ENCODE peak calls at places on chromosome 9, in nine cellular contexts. F is kidney, J is Calu3, C is IMR-90, A is tibial artery, E is MM.1S, O is foreskin fibroblast, D is GM20000, X is lower lobe of right lung. W is an unnamed sample.

GRCh38 chr9:121773954-121774714 is 122.7 kb downstream of the DAB2IP start:
- DNase-seq in F (peak; percentile 56), J (no peak), C (no peak), A (peak; percentile 16), E (no peak), O (no peak), D (no peak), X (peak; percentile 39), W (peak; percentile 79)

GRCh38 chr9:10268500-10269485 is 344.0 kb downstream of the PTPRD start:
- DNase-seq in F (no peak), J (peak; percentile 28), C (peak; percentile 12), A (no peak), E (peak; percentile 37), O (no peak), D (peak; percentile 5), X (no peak), W (no peak)

GRCh38 chr9:127448112-127448805 is 2.9 kb downstream of the RPL12 start:
- DNase-seq in F (peak; percentile 8), J (no peak), C (no peak), A (no peak), E (no peak), O (no peak), D (no peak), X (no peak), W (no peak)

GRCh38 chr9:138069731-138070456 is 192.3 kb downstream of the CACNA1B start:
- DNase-seq in F (peak; percentile 41), J (no peak), C (no peak), A (no peak), E (no peak), O (no peak), D (no peak), X (no peak), W (no peak)

GRCh38 chr9:4831944-4832343 is 39.2 kb downstream of the RCL1 start:
- DNase-seq in F (no peak), J (no peak), C (no peak), A (no peak), E (no peak), O (no peak), D (no peak), X (no peak), W (no peak)

GRCh38 chr9:13113201-13113600 is 166.3 kb downstream of the MPDZ start:
- DNase-seq in F (no peak), J (no peak), C (peak; percentile 72), A (no peak), E (no peak), O (peak; percentile 51), D (no peak), X (no peak), W (no peak)

GRCh38 chr9:98795295-98795955 is 930 bp downstream of the ANKS6 start:
- DNase-seq in F (no peak), J (no peak), C (no peak), A (no peak), E (no peak), O (no peak), D (no peak), X (no peak), W (no peak)

GRCh38 chr9:125998837-125999503 is 251.8 kb downstream of the PBX3 start:
- DNase-seq in F (peak; percentile 59), J (no peak), C (no peak), A (no peak), E (no peak), O (no peak), D (no peak), X (peak; percentile 32), W (peak; percentile 44)

GRCh38 chr9:122075135-122076030 is 17.7 kb downstream of the TTLL11 start:
- DNase-seq in F (no peak), J (no peak), C (peak; percentile 46), A (peak; percentile 35), E (no peak), O (no peak), D (no peak), X (no peak), W (no peak)

GRCh38 chr9:136441681-136442245 is 2.1 kb upstream of the INPP5E start:
- DNase-seq in F (peak; percentile 71), J (no peak), C (no peak), A (no peak), E (no peak), O (no peak), D (no peak), X (no peak), W (no peak)

DNA sequence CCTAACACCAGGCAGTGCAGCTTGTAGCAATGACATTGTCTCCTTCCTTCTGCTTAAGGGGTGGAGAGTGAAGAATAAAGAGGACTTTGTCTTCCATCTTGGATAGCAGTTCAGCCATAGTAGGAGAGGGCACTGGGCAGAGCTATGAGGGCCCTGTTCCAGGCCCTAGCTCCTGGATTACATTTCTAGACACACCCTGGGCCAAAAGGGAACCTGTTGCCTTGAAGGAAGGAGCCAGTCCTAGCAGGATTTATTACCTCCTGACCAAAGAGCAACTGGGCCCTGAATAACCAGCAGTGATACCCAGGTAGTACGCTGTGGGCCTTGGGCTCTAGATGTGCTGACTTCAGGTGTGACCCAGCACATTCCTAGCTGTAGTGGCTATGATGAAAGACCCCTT is 95.8 kb downstream of the RMI1 start:
- DNase-seq in F (no peak), J (no peak), C (no peak), A (no peak), E (no peak), O (no peak), D (no peak), X (no peak), W (no peak)
- TF ChIP-seq CTCF in F (no peak), J (no peak), C (no peak), A (no peak), E (no peak), O (no peak), D (no peak), X (no peak), W (no peak)

GRCh38 chr9:16053131-16053530 is 500.3 kb downstream of the CCDC171 start:
- DNase-seq in F (no peak), J (no peak), C (no peak), A (no peak), E (no peak), O (no peak), D (no peak), X (no peak), W (no peak)

GRCh38 chr9:16060457-16061129 is 507.8 kb downstream of the CCDC171 start:
- DNase-seq in F (no peak), J (no peak), C (no peak), A (no peak), E (no peak), O (no peak), D (peak; percentile 20), X (no peak), W (no peak)

GRCh38 chr9:16057541-16057940 is 504.7 kb downstream of the CCDC171 start:
- DNase-seq in F (no peak), J (no peak), C (no peak), A (no peak), E (no peak), O (no peak), D (no peak), X (no peak), W (no peak)

GRCh38 chr9:16062542-16063240 is 509.8 kb downstream of the CCDC171 start:
- DNase-seq in F (no peak), J (peak; percentile 67), C (peak; percentile 98), A (no peak), E (no peak), O (peak; percentile 95), D (no peak), X (no peak), W (no peak)

DNA sequence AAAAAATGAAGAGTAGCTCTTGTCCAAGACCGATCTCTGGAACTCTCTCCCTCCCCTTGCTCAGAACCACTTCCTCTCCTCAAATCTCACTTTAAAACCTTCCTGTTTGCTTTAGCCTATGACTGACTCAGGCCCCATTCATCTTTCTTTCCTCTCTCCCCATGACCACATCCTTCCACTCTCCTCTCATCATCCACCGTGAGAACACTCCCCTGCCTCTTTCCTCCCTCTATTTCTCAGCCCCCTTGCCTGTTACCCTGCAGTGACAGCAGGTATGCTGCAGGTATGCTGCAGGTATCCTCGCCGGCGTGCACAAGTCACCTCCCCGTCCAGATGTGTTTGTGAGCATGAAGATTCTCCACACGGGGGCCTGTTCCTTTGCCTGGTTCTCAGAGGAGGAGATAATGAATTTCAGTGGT is 505.3 kb downstream of the CCDC171 start:
- DNase-seq in F (no peak), J (peak; percentile 13), C (peak; percentile 86), A (no peak), E (no peak), O (peak; percentile 84), D (peak; percentile 32), X (no peak), W (no peak)
- TF ChIP-seq CTCF in F (no peak), J (no peak), C (no peak), A (no peak), E (no peak), O (no peak), D (no peak), X (no peak), W (peak; percentile 9)

GRCh38 chr9:109537288-109537687 is 39.2 kb upstream of the PTPN3 start:
- DNase-seq in F (no peak), J (no peak), C (no peak), A (no peak), E (no peak), O (no peak), D (no peak), X (no peak), W (no peak)
- TF ChIP-seq CTCF in F (no peak), J (no peak), C (no peak), A (no peak), E (no peak), O (no peak), D (no peak), X (no peak), W (no peak)

GRCh38 chr9:93479726-93480125 is 26.3 kb upstream of the FAM120AOS start:
- DNase-seq in F (no peak), J (no peak), C (peak; percentile 17), A (no peak), E (no peak), O (peak; percentile 20), D (no peak), X (no peak), W (no peak)

GRCh38 chr9:93477397-93477796 is 24.0 kb upstream of the FAM120AOS start:
- DNase-seq in F (no peak), J (no peak), C (no peak), A (no peak), E (no peak), O (no peak), D (no peak), X (no peak), W (no peak)

GRCh38 chr9:93480262-93480661 is 26.9 kb upstream of the FAM120AOS start:
- DNase-seq in F (no peak), J (no peak), C (no peak), A (no peak), E (no peak), O (no peak), D (no peak), X (no peak), W (no peak)

GRCh38 chr9:93483497-93483896 is 30.1 kb upstream of the FAM120AOS start:
- DNase-seq in F (no peak), J (no peak), C (no peak), A (no peak), E (no peak), O (no peak), D (no peak), X (no peak), W (no peak)

DNA sequence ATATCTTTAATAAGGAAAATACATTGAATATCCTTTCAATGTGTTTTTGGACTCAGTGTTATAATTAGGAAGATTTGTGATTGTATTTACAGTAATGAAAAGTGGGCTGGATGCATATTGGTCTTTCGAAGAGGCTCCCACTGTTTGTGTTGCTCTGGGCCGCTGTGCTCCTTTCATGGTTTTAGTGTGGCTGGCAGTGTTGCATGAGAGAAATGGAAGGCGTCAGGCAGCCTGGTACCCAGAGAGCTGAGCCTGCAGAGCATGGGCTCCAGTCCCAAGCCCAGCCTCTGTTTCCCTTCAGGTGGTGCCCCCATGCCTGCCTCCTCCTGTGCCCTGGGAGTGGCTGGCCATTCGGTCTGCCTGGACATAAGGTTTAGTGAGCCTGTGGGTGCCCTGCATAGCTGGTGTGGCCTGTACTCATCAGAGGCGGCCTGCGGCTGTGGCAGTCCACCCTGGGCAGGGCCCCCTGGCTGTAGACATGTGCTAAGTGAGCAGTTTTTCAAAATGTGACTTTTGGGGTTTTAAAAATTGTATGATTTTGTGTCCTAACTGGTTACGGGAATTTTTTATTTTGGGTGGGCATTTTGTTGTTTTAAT is 27.4 kb upstream of the FAM120AOS start:
- DNase-seq in F (no peak), J (no peak), C (no peak), A (no peak), E (no peak), O (no peak), D (no peak), X (no peak), W (no peak)
- TF ChIP-seq CTCF in F (no peak), J (no peak), C (no peak), A (no peak), E (no peak), O (no peak), D (no peak), X (no peak), W (peak; percentile 38)

W was measured in chondrocyte.